ENCODE peak calls at places on chromosomes 6 and 20, in four cellular contexts. T is SK-N-SH, X is HepG2, L is K562. E is an unnamed sample.

GRCh38 chr20:8385247-8385646 is 253.2 kb downstream of the PLCB1 start:
- DNase-seq in T (no peak), X (no peak), L (no peak), E (peak; percentile 48)

GRCh38 chr6:14305131-14305530 is 187.6 kb downstream of the CD83 start:
- DNase-seq in T (no peak), X (no peak), L (no peak), E (no peak)

GRCh38 chr6:33976425-33977360 is 169.2 kb downstream of the GRM4 start:
- DNase-seq in T (peak; percentile 16), X (no peak), L (no peak), E (no peak)

GRCh38 chr20:33790571-33790970 is 20.6 kb upstream of the CHMP4B start:
- DNase-seq in T (no peak), X (no peak), L (no peak), E (no peak)

GRCh38 chr20:10855031-10855430 is 181.2 kb upstream of the JAG1 start:
- DNase-seq in T (no peak), X (no peak), L (no peak), E (no peak)

GRCh38 chr6:16688984-16689636 is 72.2 kb downstream of the ATXN1 start:
- DNase-seq in T (no peak), X (no peak), L (no peak), E (no peak)

GRCh38 chr6:10838794-10839333 is 525 bp upstream of the MAK start:
- DNase-seq in T (no peak), X (no peak), L (no peak), E (no peak)

GRCh38 chr6:5302220-5302946 is 41.1 kb downstream of the FARS2 start:
- DNase-seq in T (peak; percentile 12), X (no peak), L (peak; percentile 71), E (no peak)

GRCh38 chr20:51437182-51437923 is 105.2 kb downstream of the NFATC2 start:
- DNase-seq in T (no peak), X (no peak), L (peak; percentile 30), E (no peak)

GRCh38 chr20:49899551-49900383 is 15.6 kb downstream of the SPATA2 start:
- DNase-seq in T (no peak), X (no peak), L (no peak), E (no peak)

GRCh38 chr6:42138630-42139619 is 3.5 kb downstream of the C6orf132 start:
- DNase-seq in T (no peak), X (peak; percentile 77), L (peak; percentile 56), E (no peak)

GRCh38 chr6:52221302-52221701 is 23.0 kb downstream of the IL17F start:
- DNase-seq in T (no peak), X (no peak), L (peak; percentile 17), E (no peak)

GRCh38 chr20:49207071-49207470 is 12.1 kb upstream of the DDX27 start:
- DNase-seq in T (no peak), X (peak; percentile 76), L (peak; percentile 23), E (peak; percentile 53)

GRCh38 chr6:145887969-145888368 is 73.4 kb upstream of the FBXO30 start:
- DNase-seq in T (peak; percentile 3), X (no peak), L (no peak), E (no peak)

GRCh38 chr6:34572585-34572984 is 16.5 kb upstream of the SPDEF start:
- DNase-seq in T (peak; percentile 22), X (no peak), L (no peak), E (no peak)

GRCh38 chr6:143108278-143108677 is 47.6 kb downstream of the AIG1 start:
- DNase-seq in T (no peak), X (no peak), L (no peak), E (no peak)

GRCh38 chr6:119449253-119450156 is 99.9 kb upstream of the MAN1A1 start:
- DNase-seq in T (no peak), X (no peak), L (no peak), E (no peak)

GRCh38 chr6:168877821-168878282 is 375.8 kb downstream of the THBS2 start:
- DNase-seq in T (no peak), X (no peak), L (no peak), E (no peak)

GRCh38 chr20:3658019-3658707 is 5.0 kb downstream of the GFRA4 start:
- DNase-seq in T (no peak), X (no peak), L (no peak), E (no peak)

GRCh38 chr6:74091133-74091793 is 395.3 kb downstream of the CD109 start:
- DNase-seq in T (peak; percentile 18), X (peak; percentile 45), L (peak; percentile 17), E (no peak)

GRCh38 chr6:107635058-107635515 is 145.2 kb downstream of the SOBP start:
- DNase-seq in T (no peak), X (no peak), L (no peak), E (no peak)

GRCh38 chr6:144639654-144640053 is 354.5 kb downstream of the UTRN start:
- DNase-seq in T (peak; percentile 48), X (no peak), L (no peak), E (no peak)

GRCh38 chr20:23121766-23122095 is 35.6 kb upstream of the CD93 start:
- DNase-seq in T (no peak), X (no peak), L (no peak), E (no peak)

GRCh38 chr6:45843848-45844521 is 171.7 kb downstream of the CLIC5 start:
- DNase-seq in T (no peak), X (peak; percentile 4), L (no peak), E (no peak)

GRCh38 chr6:9401936-9402335 is 966.6 kb upstream of the SLC35B3 start:
- DNase-seq in T (no peak), X (no peak), L (no peak), E (no peak)

GRCh38 chr6:88871498-88871897 is 91.9 kb downstream of the RNGTT start:
- DNase-seq in T (no peak), X (no peak), L (no peak), E (no peak)

GRCh38 chr6:43074847-43075741 is 1.0 kb upstream of the PTK7 start:
- DNase-seq in T (no peak), X (no peak), L (no peak), E (no peak)

GRCh38 chr6:160375561-160375949 is 27.4 kb downstream of the SLC22A3 start:
- DNase-seq in T (no peak), X (no peak), L (no peak), E (no peak)

GRCh38 chr20:2301164-2301622 is 5.4 kb downstream of the TGM3 start:
- DNase-seq in T (no peak), X (peak; percentile 52), L (peak; percentile 38), E (no peak)

GRCh38 chr20:31633339-31633914 is 4.3 kb upstream of the COX4I2 start:
- DNase-seq in T (peak; percentile 60), X (no peak), L (peak; percentile 67), E (no peak)

DNA sequence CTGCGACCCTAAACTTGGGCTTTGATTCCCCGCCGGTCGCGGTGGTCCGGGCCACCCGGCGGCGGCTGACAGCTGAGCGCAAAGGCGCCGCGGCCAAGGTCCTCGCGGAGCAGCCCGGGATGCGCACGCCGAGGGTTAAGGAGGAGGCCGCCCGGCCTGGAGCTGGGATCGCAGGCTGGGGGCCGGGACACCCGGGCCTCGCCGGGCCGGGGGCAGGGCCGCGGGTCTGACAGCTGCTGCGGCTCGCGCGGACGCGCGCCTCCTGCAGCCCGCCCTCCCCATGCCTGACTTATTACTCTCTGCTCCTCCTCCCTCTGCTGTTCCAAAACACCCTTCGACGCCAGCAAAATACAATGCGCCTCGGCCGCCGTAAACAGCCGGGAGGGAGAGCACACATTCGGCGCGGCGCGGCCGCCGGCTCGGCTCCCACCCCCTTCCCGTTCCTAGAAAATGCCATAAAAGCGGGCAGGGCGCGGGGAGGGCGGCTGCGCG is 743 bp downstream of the BACH2 start:
- DNase-seq in T (peak; percentile 81), X (no peak), L (peak; percentile 65), E (peak; percentile 58)
- TF ChIP-seq MAX in T (peak; percentile 69), X (no peak), L (peak; percentile 31), E (no peak)

GRCh38 chr6:137734875-137735182 is 132.2 kb upstream of the TNFAIP3 start:
- DNase-seq in T (no peak), X (peak; percentile 86), L (no peak), E (no peak)

GRCh38 chr6:137738197-137738596 is 128.9 kb upstream of the TNFAIP3 start:
- DNase-seq in T (no peak), X (no peak), L (no peak), E (no peak)

GRCh38 chr6:137734005-137734874 is 132.8 kb upstream of the TNFAIP3 start:
- DNase-seq in T (no peak), X (no peak), L (no peak), E (no peak)

GRCh38 chr6:137736919-137737318 is 130.1 kb upstream of the TNFAIP3 start:
- DNase-seq in T (no peak), X (no peak), L (no peak), E (no peak)

DNA sequence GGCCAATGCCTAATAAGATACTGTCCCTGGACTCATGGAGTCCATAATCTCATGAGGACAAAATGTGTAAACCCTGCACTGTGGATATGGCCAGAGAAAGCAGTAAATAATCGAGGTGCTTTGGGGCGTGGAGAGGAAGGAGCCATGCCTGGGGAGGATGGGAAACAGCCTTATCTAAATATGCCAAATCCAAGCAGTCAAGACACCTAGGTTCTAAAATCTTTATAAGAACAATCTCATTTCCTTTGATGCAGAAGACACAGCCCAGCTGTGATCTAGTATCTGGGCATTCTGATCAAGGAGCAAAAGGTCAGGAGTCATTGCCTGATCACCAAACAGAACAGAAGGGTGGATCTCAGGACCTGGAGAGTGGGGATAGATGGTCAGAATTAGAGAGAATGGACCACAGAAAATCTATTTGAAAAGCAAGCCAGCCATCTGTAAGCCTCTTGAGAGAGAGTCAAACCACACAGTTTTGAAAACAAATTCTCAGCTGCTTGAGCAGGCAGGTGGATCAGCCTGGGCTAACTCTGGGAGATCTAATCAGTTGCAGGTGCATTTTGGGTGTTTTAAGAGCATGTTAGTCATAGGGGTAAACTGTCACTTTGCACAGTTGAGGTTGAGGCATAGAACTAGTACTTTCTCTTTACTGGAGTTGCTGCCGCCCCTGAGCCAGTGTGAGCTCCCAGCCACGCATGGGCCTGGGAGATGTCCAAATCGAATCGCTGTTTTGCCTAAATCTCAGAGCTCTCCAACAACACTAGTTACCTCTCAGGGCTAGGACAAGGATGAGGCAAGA is 130.8 kb upstream of the TNFAIP3 start:
- DNase-seq in T (no peak), X (no peak), L (no peak), E (no peak)
- TF ChIP-seq FOXJ3 in T (no peak), X (no peak), L (no peak), E (no peak)

GRCh38 chr20:21206571-21206970 is 80.7 kb downstream of the KIZ start:
- DNase-seq in T (no peak), X (no peak), L (no peak), E (no peak)
- TF ChIP-seq MAX in T (no peak), X (no peak), L (no peak), E (no peak)

GRCh38 chr20:21503345-21503744 is 10.5 kb downstream of the NKX2-2 start:
- DNase-seq in T (no peak), X (no peak), L (no peak), E (no peak)
- TF ChIP-seq FOXJ3 in T (no peak), X (no peak), L (no peak), E (no peak)

DNA sequence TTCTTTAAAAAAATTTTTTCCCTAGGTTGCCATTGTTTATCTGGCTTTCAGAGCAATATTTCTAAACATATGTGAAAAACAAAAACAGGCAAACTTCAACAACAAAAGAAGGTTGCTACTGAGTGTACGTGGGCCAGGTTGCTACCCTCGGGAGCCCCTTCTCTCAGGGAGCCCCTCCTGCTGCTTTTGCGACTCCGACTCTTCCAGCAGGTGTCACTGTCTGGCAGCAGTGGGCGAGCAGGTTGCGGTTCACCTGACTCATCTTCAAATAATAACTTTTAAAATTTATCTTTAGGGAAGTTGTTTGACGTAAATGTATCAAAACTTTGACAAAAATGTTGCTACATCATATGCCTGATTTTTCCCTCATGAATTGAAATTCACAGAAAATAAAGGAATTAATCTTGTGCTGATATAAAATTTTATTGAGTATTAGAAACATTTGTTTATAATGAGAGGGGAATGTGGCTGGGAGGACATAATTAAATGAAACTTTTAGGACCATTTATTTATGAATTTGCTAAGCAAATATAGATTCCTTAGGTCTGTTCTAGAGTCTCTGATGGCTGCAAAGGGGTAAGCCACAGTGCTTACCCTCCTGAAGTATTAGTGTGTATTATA is 138.8 kb downstream of the HIVEP1 start:
- DNase-seq in T (peak; percentile 37), X (peak; percentile 38), L (peak; percentile 25), E (peak; percentile 70)
- TF ChIP-seq MAX in T (no peak), X (no peak), L (no peak), E (no peak)

E was measured in WTC11.